ENCODE peak calls at places on chromosomes 4 and X, in nine cellular contexts. H is tibial nerve; G is activated B cell treated with CpG ODN at 0.5 μM for 24 hours; S is fibroblast of lung; T is AG10803; O is heart left ventricle; U is GM23338; Y is right lobe of liver; N is CD8-positive, alpha-beta T cell. I is an unnamed sample.
A peak's percentile ranks its signal among the peaks of the same experiment; 100 is the strongest.

GRCh38 chr4:26958925-26959653 is 98.4 kb downstream of the STIM2 start:
- DNase-seq in H (no peak), G (no peak), S (no peak), T (no peak), O (no peak), U (peak; percentile 51), Y (no peak), N (no peak), I (no peak)

GRCh38 chr4:143185253-143186107 is 763 bp downstream of the USP38 start:
- DNase-seq in H (no peak), G (no peak), S (peak; percentile 15), T (peak; percentile 17), O (peak; percentile 21), U (peak; percentile 65), Y (peak; percentile 18), N (no peak), I (peak; percentile 44)

GRCh38 chrX:116409224-116409623 is 27.2 kb upstream of the SLC6A14 start:
- DNase-seq in H (no peak), G (no peak), S (no peak), T (no peak), O (no peak), U (no peak), Y (no peak), N (no peak), I (no peak)

GRCh38 chrX:40171513-40172168 is 73.9 kb upstream of the BCOR start:
- DNase-seq in H (no peak), G (no peak), S (peak; percentile 51), T (peak; percentile 58), O (no peak), U (no peak), Y (no peak), N (no peak), I (no peak)

GRCh38 chr4:87188932-87189331 is 31.5 kb downstream of the KLHL8 start:
- DNase-seq in H (no peak), G (no peak), S (no peak), T (no peak), O (no peak), U (no peak), Y (no peak), N (no peak), I (no peak)

GRCh38 chrX:6244666-6245065 is 16.0 kb upstream of the NLGN4X start:
- DNase-seq in H (no peak), G (no peak), S (no peak), T (no peak), O (no peak), U (no peak), Y (no peak), N (no peak), I (no peak)

GRCh38 chrX:40474205-40474626 is 106.6 kb upstream of the ATP6AP2 start:
- DNase-seq in H (no peak), G (no peak), S (peak; percentile 37), T (peak; percentile 5), O (peak; percentile 33), U (peak; percentile 85), Y (peak; percentile 50), N (no peak), I (no peak)

GRCh38 chr4:93648258-93648657 is 180.3 kb upstream of the ATOH1 start:
- DNase-seq in H (no peak), G (no peak), S (no peak), T (no peak), O (no peak), U (no peak), Y (no peak), N (no peak), I (no peak)

GRCh38 chr4:151087467-151087866 is 12.0 kb upstream of the RPS3A start:
- DNase-seq in H (no peak), G (no peak), S (no peak), T (no peak), O (no peak), U (peak; percentile 44), Y (no peak), N (no peak), I (no peak)

GRCh38 chr4:144820115-144820514 is 174.2 kb downstream of the HHIP start:
- DNase-seq in H (no peak), G (no peak), S (peak; percentile 98), T (peak; percentile 79), O (no peak), U (no peak), Y (no peak), N (no peak), I (no peak)

GRCh38 chr4:2257361-2258001 is 4.4 kb downstream of the MXD4 start:
- DNase-seq in H (peak; percentile 6), G (peak; percentile 12), S (no peak), T (no peak), O (peak; percentile 25), U (no peak), Y (peak; percentile 14), N (peak; percentile 0), I (no peak)

GRCh38 chrX:132491191-132491590 is 2.4 kb upstream of the MBNL3 start:
- DNase-seq in H (no peak), G (no peak), S (no peak), T (no peak), O (no peak), U (peak; percentile 23), Y (no peak), N (no peak), I (peak; percentile 63)

GRCh38 chr4:94410678-94411206 is 41.0 kb upstream of the PDLIM5 start:
- DNase-seq in H (peak; percentile 64), G (no peak), S (no peak), T (peak; percentile 36), O (peak; percentile 83), U (no peak), Y (peak; percentile 70), N (no peak), I (no peak)

DNA sequence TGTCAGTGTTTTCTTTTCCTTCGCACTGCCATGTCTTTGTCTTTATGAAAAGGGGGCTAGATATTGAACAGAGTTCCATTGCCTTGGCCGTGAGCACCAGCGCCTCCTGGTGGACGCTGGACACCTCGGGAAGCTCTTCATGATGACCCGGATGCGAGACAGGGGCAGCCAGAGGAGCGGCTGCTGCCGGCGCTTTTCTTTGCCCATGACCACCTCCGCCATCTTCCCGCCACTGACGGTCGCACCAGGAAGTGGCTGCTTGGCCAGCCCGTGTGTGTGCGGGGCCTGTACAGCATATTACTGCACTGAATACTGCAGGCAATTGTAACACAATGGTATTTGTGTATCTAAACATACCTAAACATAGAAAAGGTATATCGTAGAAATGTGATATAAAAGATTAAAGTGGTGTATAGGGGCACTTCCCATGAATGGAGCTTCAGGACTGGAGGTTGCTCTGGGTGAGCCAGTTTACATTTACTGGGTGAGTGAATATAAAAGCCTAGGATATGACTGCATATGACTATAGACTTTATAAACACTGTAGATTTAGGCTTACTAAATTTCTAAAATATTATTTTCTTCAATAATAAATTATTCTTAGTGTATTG is 15.8 kb upstream of the GRIA2 start:
- DNase-seq in H (no peak), G (no peak), S (no peak), T (peak; percentile 1), O (no peak), U (peak; percentile 76), Y (no peak), N (no peak), I (no peak)
- TF ChIP-seq CTCF in H (no peak), G (no peak), S (peak; percentile 34), T (peak; percentile 49), O (no peak), U (peak; percentile 91), Y (no peak), N (no peak), I (peak; percentile 82)

GRCh38 chr4:104490096-104490769 is 4.5 kb downstream of the CXXC4 start:
- DNase-seq in H (no peak), G (no peak), S (no peak), T (no peak), O (peak; percentile 22), U (peak; percentile 68), Y (peak; percentile 39), N (no peak), I (no peak)

GRCh38 chr4:104491826-104492771 is 2.6 kb downstream of the CXXC4 start:
- DNase-seq in H (no peak), G (no peak), S (peak; percentile 41), T (no peak), O (no peak), U (peak; percentile 74), Y (no peak), N (no peak), I (no peak)

GRCh38 chr4:104489731-104490095 is 5.0 kb downstream of the CXXC4 start:
- DNase-seq in H (no peak), G (no peak), S (no peak), T (no peak), O (no peak), U (no peak), Y (no peak), N (no peak), I (no peak)

GRCh38 chr4:104490770-104491395 is 3.8 kb downstream of the CXXC4 start:
- DNase-seq in H (peak; percentile 46), G (no peak), S (peak; percentile 62), T (peak; percentile 27), O (peak; percentile 86), U (peak; percentile 56), Y (peak; percentile 84), N (peak; percentile 3), I (no peak)

GRCh38 chr4:104491396-104491821 is 3.3 kb downstream of the CXXC4 start:
- DNase-seq in H (peak; percentile 12), G (peak; percentile 22), S (peak; percentile 50), T (peak; percentile 0), O (peak; percentile 58), U (peak; percentile 64), Y (peak; percentile 68), N (no peak), I (no peak)
- TF ChIP-seq CTCF in H (no peak), G (no peak), S (no peak), T (no peak), O (no peak), U (no peak), Y (no peak), N (no peak), I (no peak)

GRCh38 chrX:25070038-25070437 is 54.3 kb upstream of the ARX start:
- DNase-seq in H (no peak), G (no peak), S (no peak), T (no peak), O (no peak), U (no peak), Y (no peak), N (no peak), I (no peak)

GRCh38 chrX:25068340-25068739 is 52.6 kb upstream of the ARX start:
- DNase-seq in H (no peak), G (no peak), S (no peak), T (no peak), O (no peak), U (no peak), Y (no peak), N (no peak), I (no peak)

GRCh38 chrX:25069209-25069608 is 53.4 kb upstream of the ARX start:
- DNase-seq in H (no peak), G (no peak), S (no peak), T (no peak), O (no peak), U (no peak), Y (no peak), N (no peak), I (no peak)

GRCh38 chrX:25066131-25066530 is 50.4 kb upstream of the ARX start:
- DNase-seq in H (no peak), G (no peak), S (no peak), T (no peak), O (no peak), U (no peak), Y (no peak), N (no peak), I (no peak)

GRCh38 chrX:25067271-25068172 is 51.8 kb upstream of the ARX start:
- DNase-seq in H (no peak), G (no peak), S (no peak), T (no peak), O (no peak), U (no peak), Y (no peak), N (no peak), I (no peak)
- TF ChIP-seq CTCF in H (no peak), G (no peak), S (no peak), T (no peak), O (no peak), U (no peak), Y (no peak), N (no peak), I (no peak)

GRCh38 chr4:8021796-8022195 is 82.1 kb upstream of the AFAP1 start:
- DNase-seq in H (no peak), G (no peak), S (no peak), T (no peak), O (no peak), U (no peak), Y (no peak), N (no peak), I (no peak)
- TF ChIP-seq CTCF in H (no peak), G (no peak), S (peak; percentile 7), T (no peak), O (no peak), U (peak; percentile 9), Y (no peak), N (no peak), I (no peak)

I was measured in CD14-positive monocyte.